ENCODE peak calls at places on chromosomes 4 and X, in seven cellular contexts. Q, A, P, X, V, I and J are unnamed samples.
A peak's percentile ranks its signal among the peaks of the same experiment; 100 is the strongest.

GRCh38 chrX:132836471-132836870 is 122.0 kb downstream of the HS6ST2 start:
- DNase-seq in I (no peak), P (no peak), A (no peak), X (no peak), Q (no peak), V (no peak), J (no peak)

GRCh38 chrX:28920141-28920540 is 332.9 kb downstream of the IL1RAPL1 start:
- DNase-seq in Q (no peak), A (no peak), I (no peak), X (no peak), P (no peak), V (no peak), J (no peak)

GRCh38 chrX:680062-680461 is 49.5 kb downstream of the SHOX start:
- DNase-seq in A (no peak), V (no peak), Q (no peak), I (no peak), P (no peak), X (no peak), J (no peak)

GRCh38 chr4:146763560-146763959 is 124.9 kb downstream of the POU4F2 start:
- DNase-seq in A (no peak), P (no peak), X (no peak), Q (no peak), V (no peak), I (no peak), J (no peak)

GRCh38 chr4:94758141-94758699 is 465 bp downstream of the BMPR1B start:
- DNase-seq in I (peak; percentile 85), P (peak; percentile 83), X (no peak), Q (no peak), V (peak; percentile 81), A (no peak), J (no peak)

GRCh38 chrX:13689519-13690211 is 737 bp downstream of the RAB9A start:
- DNase-seq in A (no peak), V (no peak), Q (no peak), I (peak; percentile 28), X (no peak), P (no peak), J (no peak)

GRCh38 chr4:152803541-152803940 is 23.8 kb downstream of the ARFIP1 start:
- DNase-seq in Q (no peak), A (no peak), P (no peak), I (no peak), X (no peak), V (no peak), J (no peak)

GRCh38 chr4:37822220-37822619 is 4.3 kb upstream of the PGM2 start:
- DNase-seq in A (no peak), I (no peak), X (no peak), V (no peak), P (no peak), Q (no peak), J (peak; percentile 28)

GRCh38 chr4:57544811-57545654 is 434.8 kb upstream of the IGFBP7 start:
- DNase-seq in I (no peak), Q (no peak), V (no peak), X (no peak), A (no peak), P (no peak), J (no peak)

GRCh38 chrX:43666301-43666912 is 10.3 kb downstream of the MAOA start:
- DNase-seq in P (no peak), X (no peak), I (no peak), Q (no peak), V (no peak), A (no peak), J (no peak)

GRCh38 chrX:148380614-148381561 is 119.5 kb upstream of the AFF2 start:
- DNase-seq in X (no peak), A (no peak), I (peak; percentile 51), V (no peak), P (no peak), Q (peak; percentile 47), J (peak; percentile 60)

GRCh38 chr4:3322059-3322550 is 29.3 kb downstream of the RGS12 start:
- DNase-seq in V (no peak), X (peak; percentile 73), A (no peak), Q (no peak), P (no peak), I (peak; percentile 78), J (peak; percentile 2)

GRCh38 chr4:30720656-30721352 is 635 bp downstream of the PCDH7 start:
- DNase-seq in Q (no peak), X (peak; percentile 41), I (peak; percentile 72), P (peak; percentile 38), A (peak; percentile 14), V (peak; percentile 75), J (no peak)

GRCh38 chr4:4387531-4388311 is 819 bp downstream of the NSG1 start:
- DNase-seq in Q (no peak), P (peak; percentile 68), V (no peak), A (no peak), I (peak; percentile 41), X (no peak), J (no peak)

GRCh38 chrX:132001127-132001526 is 22.0 kb upstream of the STK26 start:
- DNase-seq in A (no peak), Q (no peak), X (no peak), P (no peak), V (no peak), I (no peak), J (peak; percentile 14)

GRCh38 chr4:22129454-22130075 is 181.0 kb upstream of the KCNIP4 start:
- DNase-seq in Q (peak; percentile 12), V (no peak), I (peak; percentile 26), P (no peak), A (no peak), X (peak; percentile 4), J (peak; percentile 49)

GRCh38 chr4:116099596-116099995 is 985.8 kb downstream of the TRAM1L1 start:
- DNase-seq in P (no peak), Q (no peak), V (no peak), X (no peak), I (no peak), A (no peak), J (no peak)

GRCh38 chr4:12911723-12912324 is 572.3 kb downstream of the RAB28 start:
- DNase-seq in A (peak; percentile 8), X (no peak), Q (no peak), I (no peak), V (no peak), P (no peak), J (no peak)

GRCh38 chrX:108245462-108245861 is 153.9 kb downstream of the ATG4A start:
- DNase-seq in A (no peak), P (no peak), X (no peak), V (no peak), Q (no peak), I (no peak), J (no peak)

GRCh38 chr4:105605493-105605892 is 53.1 kb downstream of the ARHGEF38 start:
- DNase-seq in P (no peak), A (no peak), I (peak; percentile 85), Q (no peak), V (no peak), X (no peak), J (peak; percentile 90)

GRCh38 chrX:147838465-147839131 is 73.1 kb upstream of the FMR1 start:
- DNase-seq in X (no peak), Q (no peak), V (no peak), I (peak; percentile 1), A (no peak), P (no peak), J (peak; percentile 28)

GRCh38 chr4:182918791-182919302 is 1.7 kb upstream of the DCTD start:
- DNase-seq in X (no peak), V (no peak), Q (peak; percentile 24), I (no peak), A (no peak), P (no peak), J (no peak)

GRCh38 chr4:121950680-121951569 is 935 bp downstream of the TRPC3 start:
- DNase-seq in V (peak; percentile 68), X (no peak), P (peak; percentile 47), Q (peak; percentile 12), A (peak; percentile 10), I (peak; percentile 58), J (no peak)

GRCh38 chrX:54066841-54067240 is 22.6 kb upstream of the PHF8 start:
- DNase-seq in V (no peak), Q (no peak), P (no peak), X (no peak), I (peak; percentile 25), A (no peak), J (peak; percentile 62)

GRCh38 chr4:113618205-113618604 is 143.3 kb downstream of the CAMK2D start:
- DNase-seq in V (no peak), A (no peak), Q (no peak), I (no peak), P (no peak), X (no peak), J (no peak)

GRCh38 chr4:186693159-186693815 is 30.4 kb downstream of the FAT1 start:
- DNase-seq in P (no peak), X (no peak), Q (no peak), V (no peak), I (peak; percentile 85), A (peak; percentile 62), J (peak; percentile 93)

GRCh38 chr4:6054162-6054922 is 36.1 kb upstream of the C4orf50 start:
- DNase-seq in I (no peak), P (no peak), X (no peak), A (no peak), V (no peak), Q (no peak), J (no peak)

GRCh38 chr4:21380861-21381260 is 567.7 kb downstream of the KCNIP4 start:
- DNase-seq in Q (no peak), I (no peak), P (no peak), A (no peak), X (peak; percentile 59), V (no peak), J (no peak)

GRCh38 chr4:121863787-121864186 is 6.5 kb downstream of the BBS7 start:
- DNase-seq in V (no peak), P (no peak), X (no peak), Q (no peak), A (no peak), I (peak; percentile 3), J (peak; percentile 18)

GRCh38 chrX:103774070-103774642 is 2.5 kb upstream of the PLP1 start:
- DNase-seq in I (peak; percentile 61), Q (no peak), V (no peak), P (no peak), A (no peak), X (peak; percentile 81), J (peak; percentile 23)

GRCh38 chrX:119783026-119783425 is 8.4 kb downstream of the RPL39 start:
- DNase-seq in Q (no peak), I (no peak), P (no peak), X (no peak), A (no peak), V (no peak), J (no peak)

GRCh38 chrX:1502241-1502640 is 34.7 kb downstream of the P2RY8 start:
- DNase-seq in A (no peak), V (no peak), P (no peak), X (no peak), I (no peak), Q (no peak), J (no peak)

GRCh38 chrX:19740744-19741143 is 146.7 kb downstream of the SH3KBP1 start:
- DNase-seq in X (no peak), V (no peak), I (no peak), P (no peak), A (no peak), Q (no peak), J (peak; percentile 47)

GRCh38 chrX:103635436-103635835 is 6.7 kb downstream of the TCEAL1 start:
- DNase-seq in Q (no peak), I (no peak), A (no peak), V (no peak), X (no peak), P (no peak), J (no peak)

GRCh38 chr4:148216866-148217814 is 225.1 kb downstream of the NR3C2 start:
- DNase-seq in Q (peak; percentile 57), I (peak; percentile 61), X (no peak), P (no peak), A (no peak), V (no peak), J (peak; percentile 33)

GRCh38 chrX:44422631-44423030 is 79.2 kb upstream of the EFHC2 start:
- DNase-seq in I (no peak), A (no peak), Q (no peak), P (no peak), V (no peak), X (no peak), J (peak; percentile 70)

GRCh38 chrX:134692990-134693389 is 34.7 kb upstream of the PLAC1 start:
- DNase-seq in A (no peak), V (no peak), I (peak; percentile 21), Q (no peak), P (no peak), X (no peak), J (peak; percentile 25)

GRCh38 chr4:90292438-90292837 is 165.2 kb downstream of the CCSER1 start:
- DNase-seq in V (no peak), A (no peak), I (no peak), X (no peak), Q (no peak), P (no peak), J (no peak)